ENCODE peak calls at places on chromosomes 5 and 9, in six cellular contexts. M, C, N, O, S and W are unnamed samples.

GRCh38 chr5:73116506-73116905 is 3.9 kb upstream of the TMEM171 start:
- DNase-seq in M (no peak), C (no peak), N (no peak), O (no peak), S (no peak), W (no peak)

GRCh38 chr5:83376461-83376860 is 95.1 kb upstream of the VCAN start:
- DNase-seq in M (no peak), C (no peak), N (no peak), O (no peak), S (no peak), W (peak)

GRCh38 chr5:155482428-155482827 is 468.9 kb downstream of the KIF4B start:
- DNase-seq in M (no peak), C (no peak), N (no peak), O (no peak), S (no peak), W (no peak)

GRCh38 chr5:35851282-35851681 is 5.4 kb upstream of the IL7R start:
- DNase-seq in M (no peak), C (no peak), N (peak), O (peak), S (peak), W (peak)

GRCh38 chr5:161096006-161096405 is 244.0 kb upstream of the ATP10B start:
- DNase-seq in M (no peak), C (no peak), N (no peak), O (peak), S (no peak), W (no peak)

GRCh38 chr5:14685757-14686156 is 21.2 kb downstream of the OTULIN start:
- DNase-seq in M (no peak), C (no peak), N (peak), O (peak), S (peak), W (peak)

GRCh38 chr9:18666348-18666747 is 192.4 kb downstream of the ADAMTSL1 start:
- DNase-seq in M (no peak), C (no peak), N (no peak), O (peak), S (peak), W (peak)

GRCh38 chr9:134225186-134225585 is 60.8 kb upstream of the RNU6ATAC start:
- DNase-seq in M (no peak), C (no peak), N (no peak), O (no peak), S (no peak), W (no peak)

GRCh38 chr5:64939772-64940510 is 171.2 kb downstream of the CWC27 start:
- DNase-seq in M (peak), C (no peak), N (peak), O (no peak), S (peak), W (peak)

GRCh38 chr5:37060030-37060429 is 183.5 kb downstream of the NIPBL start:
- DNase-seq in M (no peak), C (no peak), N (no peak), O (no peak), S (no peak), W (no peak)

GRCh38 chr9:127525426-127526188 is 74.3 kb downstream of the LRSAM1 start:
- DNase-seq in M (no peak), C (no peak), N (no peak), O (no peak), S (peak), W (peak)

GRCh38 chr9:129414377-129415021 is 206.4 kb downstream of the C9orf50 start:
- DNase-seq in M (no peak), C (no peak), N (no peak), O (peak), S (peak), W (peak)

GRCh38 chr5:84487963-84488362 is 103.3 kb upstream of the EDIL3 start:
- DNase-seq in M (no peak), C (no peak), N (no peak), O (peak), S (peak), W (peak)

GRCh38 chr5:32405502-32405901 is 39.0 kb downstream of the ZFR start:
- DNase-seq in M (no peak), C (no peak), N (no peak), O (no peak), S (no peak), W (no peak)

GRCh38 chr5:94693043-94693822 is 74.8 kb downstream of the SLF1 start:
- DNase-seq in M (no peak), C (no peak), N (peak), O (peak), S (peak), W (peak)

GRCh38 chr9:109560470-109561132 is 62.5 kb upstream of the PTPN3 start:
- DNase-seq in M (no peak), C (no peak), N (no peak), O (no peak), S (no peak), W (no peak)

GRCh38 chr5:60955239-60955638 is 10.2 kb downstream of the NDUFAF2 start:
- DNase-seq in M (no peak), C (no peak), N (no peak), O (no peak), S (no peak), W (no peak)

GRCh38 chr5:21709766-21710165 is 1143.4 kb downstream of the CDH12 start:
- DNase-seq in M (no peak), C (no peak), N (no peak), O (no peak), S (no peak), W (no peak)
- TF ChIP-seq CTCF in M (no peak), C (no peak), N (no peak), O (no peak), S (no peak), W (no peak)

GRCh38 chr9:123927625-123928308 is 2.2 kb downstream of the DENND1A start:
- DNase-seq in M (no peak), C (no peak), N (peak), O (no peak), S (peak), W (peak)

GRCh38 chr9:123929870-123930831 is at the start of gene DENND1A:
- DNase-seq in M (peak), C (peak), N (peak), O (peak), S (peak), W (peak)

GRCh38 chr9:123926986-123927385 is 2.9 kb downstream of the DENND1A start:
- DNase-seq in M (no peak), C (no peak), N (no peak), O (no peak), S (no peak), W (no peak)

GRCh38 chr9:123929177-123929869 is 603 bp downstream of the DENND1A start:
- DNase-seq in M (no peak), C (no peak), N (no peak), O (no peak), S (no peak), W (no peak)

DNA sequence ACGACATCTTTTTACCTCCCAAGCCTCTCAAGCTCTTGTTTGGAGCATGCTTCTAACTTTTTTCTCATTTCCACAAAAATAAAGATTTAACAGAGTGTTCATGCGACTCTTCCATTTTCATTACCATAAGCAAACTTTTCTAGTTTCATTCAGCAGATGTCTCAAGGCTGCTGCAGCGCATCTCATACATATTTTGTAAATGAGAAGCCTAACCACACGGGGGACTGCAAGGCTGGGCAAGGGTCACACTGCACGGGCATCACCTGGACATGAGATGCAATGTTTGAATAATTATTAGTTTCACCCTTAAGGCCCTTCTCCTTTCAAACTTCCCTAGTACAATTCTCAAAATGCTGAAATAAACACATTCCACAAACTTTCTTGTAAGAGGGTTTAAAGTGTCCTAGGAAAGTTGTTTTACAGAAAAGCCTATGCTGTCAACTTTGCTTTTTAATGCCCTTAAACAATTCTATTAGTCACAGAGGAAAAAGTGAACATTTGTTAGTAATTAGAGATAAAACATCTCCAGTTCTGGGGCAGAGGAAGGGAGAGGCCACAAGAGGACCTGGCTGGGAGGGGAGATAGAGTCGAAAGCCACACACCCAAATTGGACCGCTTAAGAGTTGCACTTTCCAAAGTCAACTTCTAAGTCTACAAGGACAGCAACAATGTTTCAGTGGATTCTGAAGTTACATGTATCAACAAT is 1.3 kb downstream of the DENND1A start:
- DNase-seq in M (no peak), C (no peak), N (peak), O (peak), S (peak), W (peak)
- TF ChIP-seq CTCF in M (no peak), C (no peak), N (no peak), O (no peak), S (no peak), W (peak)

GRCh38 chr5:159441441-159441840 is 111.2 kb upstream of the IL12B start:
- DNase-seq in M (no peak), C (no peak), N (no peak), O (no peak), S (no peak), W (no peak)
- TF ChIP-seq CTCF in M (no peak), C (no peak), N (peak), O (peak), S (peak), W (peak)

GRCh38 chr5:179534431-179534830 is 15.9 kb upstream of the RUFY1 start:
- DNase-seq in M (no peak), C (no peak), N (no peak), O (no peak), S (no peak), W (no peak)

GRCh38 chr5:179533907-179534306 is 16.4 kb upstream of the RUFY1 start:
- DNase-seq in M (no peak), C (no peak), N (no peak), O (no peak), S (no peak), W (no peak)

GRCh38 chr5:179533024-179533423 is 17.3 kb upstream of the RUFY1 start:
- DNase-seq in M (no peak), C (no peak), N (no peak), O (no peak), S (no peak), W (no peak)

GRCh38 chr5:179526978-179527377 is 23.4 kb upstream of the RUFY1 start:
- DNase-seq in M (no peak), C (no peak), N (no peak), O (no peak), S (no peak), W (no peak)

GRCh38 chr5:179530069-179530998 is 20.0 kb upstream of the RUFY1 start:
- DNase-seq in M (peak), C (no peak), N (no peak), O (peak), S (peak), W (no peak)
- TF ChIP-seq CTCF in M (peak), C (no peak), N (no peak), O (no peak), S (peak), W (peak)

GRCh38 chr9:95000821-95001220 is 274.3 kb downstream of the AOPEP start:
- DNase-seq in M (no peak), C (no peak), N (no peak), O (no peak), S (no peak), W (no peak)

GRCh38 chr9:95004452-95005275 is 278.2 kb downstream of the AOPEP start:
- DNase-seq in M (no peak), C (no peak), N (no peak), O (no peak), S (no peak), W (no peak)

GRCh38 chr9:95005276-95006141 is 279.0 kb downstream of the AOPEP start:
- DNase-seq in M (no peak), C (no peak), N (no peak), O (no peak), S (no peak), W (peak)

GRCh38 chr9:95001720-95002119 is 275.2 kb downstream of the AOPEP start:
- DNase-seq in M (no peak), C (no peak), N (no peak), O (no peak), S (no peak), W (no peak)

DNA sequence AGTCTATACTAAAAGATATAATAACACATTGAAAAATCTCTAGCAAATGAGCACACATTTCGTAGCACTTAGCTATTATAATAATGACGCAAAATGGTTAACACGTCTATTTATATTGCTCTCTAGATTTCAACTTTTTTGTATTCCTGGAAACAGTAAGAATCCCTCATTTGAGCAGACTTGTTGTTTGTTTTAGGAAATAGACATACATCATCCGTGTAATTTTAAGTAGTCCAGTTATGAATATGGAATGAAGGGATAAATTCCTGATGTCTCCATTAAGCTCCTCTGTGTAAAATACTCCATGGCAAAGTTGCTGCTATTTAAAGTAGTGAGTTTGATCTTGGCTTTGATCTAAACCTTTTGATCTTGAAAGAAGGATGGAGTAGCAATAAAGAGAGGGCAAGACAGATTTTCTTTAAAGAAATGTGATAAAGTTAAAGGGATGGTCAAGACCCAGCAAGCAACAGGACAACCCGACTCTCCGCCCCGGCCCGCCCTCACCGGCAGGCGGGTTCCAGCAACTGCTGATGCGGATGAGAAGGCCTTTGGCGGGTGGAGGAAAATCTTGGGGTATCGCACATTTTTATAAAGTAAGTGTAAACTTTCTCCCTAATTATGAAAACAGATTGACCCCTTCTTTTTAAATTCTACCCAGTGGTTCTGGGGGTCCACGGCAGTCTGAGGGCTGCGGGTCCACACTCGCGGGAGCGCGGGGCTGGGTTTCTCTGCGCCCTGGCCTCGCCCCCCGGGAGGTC is 277.4 kb downstream of the AOPEP start:
- DNase-seq in M (peak), C (no peak), N (peak), O (peak), S (peak), W (peak)
- TF ChIP-seq CTCF in M (no peak), C (peak), N (no peak), O (no peak), S (peak), W (peak)

GRCh38 chr5:80653497-80653896 is 955 bp upstream of the MSH3 start:
- DNase-seq in M (no peak), C (no peak), N (no peak), O (no peak), S (no peak), W (no peak)

GRCh38 chr5:80654054-80654390 is 430 bp upstream of the MSH3 start:
- DNase-seq in M (no peak), C (no peak), N (no peak), O (no peak), S (no peak), W (no peak)

GRCh38 chr5:80655231-80655784 is 525 bp upstream of the DHFR start:
- DNase-seq in M (no peak), C (no peak), N (peak), O (no peak), S (no peak), W (peak)

GRCh38 chr5:80656425-80656824 is 1.6 kb upstream of the DHFR start:
- DNase-seq in M (no peak), C (no peak), N (no peak), O (peak), S (no peak), W (no peak)

GRCh38 chr5:80654391-80655230 is at the start of the genes DHFR and MSH3:
- DNase-seq in M (peak), C (peak), N (peak), O (peak), S (peak), W (peak)
- TF ChIP-seq CTCF in M (no peak), C (no peak), N (no peak), O (no peak), S (no peak), W (no peak)

DNA sequence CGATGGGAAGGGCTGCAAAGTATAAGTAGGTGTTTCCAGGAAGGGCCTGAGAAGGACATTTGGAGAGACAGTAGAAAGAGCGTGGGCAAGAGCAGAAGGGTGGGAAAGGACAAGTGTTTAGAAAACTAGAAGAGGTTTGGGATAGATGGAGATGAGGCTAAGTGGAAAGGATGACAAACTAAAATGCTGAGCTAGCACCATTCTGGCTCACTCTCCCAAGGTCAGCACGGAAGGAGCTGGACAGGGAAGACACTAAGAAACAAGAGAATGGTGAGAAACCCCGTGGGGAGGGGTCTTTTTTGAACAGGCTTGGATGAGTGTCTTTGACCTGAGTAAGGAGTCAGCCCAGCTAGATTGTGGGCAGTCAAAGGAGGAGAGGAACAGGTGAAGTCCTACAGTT is 286.0 kb downstream of the CDK5RAP2 start:
- DNase-seq in M (no peak), C (no peak), N (no peak), O (no peak), S (no peak), W (no peak)
- TF ChIP-seq CTCF in M (no peak), C (no peak), N (no peak), O (no peak), S (no peak), W (no peak)

GRCh38 chr5:57302164-57302563 is 128.3 kb downstream of the GPBP1 start:
- DNase-seq in M (no peak), C (no peak), N (peak), O (peak), S (peak), W (peak)
- TF ChIP-seq CTCF in M (no peak), C (no peak), N (no peak), O (no peak), S (no peak), W (no peak)

GRCh38 chr5:67673618-67674017 is 477.0 kb upstream of the CD180 start:
- DNase-seq in M (no peak), C (no peak), N (no peak), O (no peak), S (no peak), W (no peak)

GRCh38 chr5:67674256-67674655 is 477.7 kb upstream of the CD180 start:
- DNase-seq in M (no peak), C (no peak), N (no peak), O (no peak), S (no peak), W (no peak)

GRCh38 chr5:67676863-67677262 is 480.3 kb upstream of the CD180 start:
- DNase-seq in M (no peak), C (no peak), N (no peak), O (no peak), S (no peak), W (no peak)

GRCh38 chr5:67672633-67673032 is 476.0 kb upstream of the CD180 start:
- DNase-seq in M (no peak), C (no peak), N (no peak), O (peak), S (no peak), W (peak)

GRCh38 chr5:67673180-67673579 is 476.6 kb upstream of the CD180 start:
- DNase-seq in M (no peak), C (no peak), N (no peak), O (no peak), S (no peak), W (no peak)
- TF ChIP-seq CTCF in M (no peak), C (no peak), N (no peak), O (no peak), S (no peak), W (no peak)

DNA sequence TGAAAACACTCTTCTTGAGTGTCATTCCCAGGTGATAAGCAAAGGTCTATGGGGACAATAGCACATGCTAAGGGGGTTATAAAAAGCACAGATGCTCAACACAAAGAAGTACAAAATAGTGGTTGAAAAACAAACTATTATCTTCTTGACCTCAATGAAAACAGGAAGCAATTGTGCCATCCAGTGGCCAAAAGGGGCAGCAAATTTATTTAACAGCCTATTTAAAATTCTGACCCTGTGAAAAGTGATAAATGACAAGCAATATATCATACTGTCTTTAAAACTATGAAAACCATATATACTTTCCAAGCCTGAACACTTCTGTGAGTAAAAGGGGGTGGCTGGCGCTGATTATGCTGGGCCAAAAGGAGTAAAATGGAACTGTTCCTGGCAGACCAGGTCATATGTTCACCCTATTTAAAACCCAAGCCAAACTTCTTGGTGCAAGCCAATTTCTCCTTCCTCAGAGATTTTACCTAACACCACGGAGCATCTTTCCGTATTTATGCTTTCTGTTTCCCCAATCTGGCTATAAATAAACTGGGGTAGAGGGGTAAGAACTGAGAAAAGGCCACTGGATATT is 29.7 kb downstream of the TEX10 start:
- DNase-seq in M (no peak), C (no peak), N (no peak), O (peak), S (peak), W (peak)
- TF ChIP-seq CTCF in M (peak), C (peak), N (peak), O (peak), S (peak), W (peak)